ENCODE peak calls at places on chromosomes 5 and 9, in six cellular contexts. K is heart right ventricle; R is T-helper 1 cell; S is activated CD8-positive, alpha-beta memory T cell treated with anti-CD3 and anti-CD28 coated beads for 4 hours; C is CD8-positive, alpha-beta T cell; D is SK-N-SH. E is an unnamed sample.

GRCh38 chr5:158754018-158754514 is 345.6 kb downstream of the EBF1 start:
- DNase-seq in K (no peak), R (no peak), S (no peak), C (no peak), D (no peak), E (no peak)

GRCh38 chr9:21995652-21996275 is 1.2 kb downstream of the CDKN2B-AS1 start:
- DNase-seq in K (peak; percentile 26), R (no peak), S (no peak), C (no peak), D (peak; percentile 68), E (no peak)

GRCh38 chr5:77379558-77380061 is 112.5 kb downstream of the WDR41 start:
- DNase-seq in K (no peak), R (no peak), S (no peak), C (no peak), D (no peak), E (no peak)

GRCh38 chr5:6448622-6449464 is at the start of gene UBE2QL1:
- DNase-seq in K (no peak), R (no peak), S (no peak), C (no peak), D (peak; percentile 74), E (no peak)

GRCh38 chr9:107983191-107983603 is 493.6 kb upstream of the KLF4 start:
- DNase-seq in K (no peak), R (no peak), S (no peak), C (no peak), D (no peak), E (no peak)

GRCh38 chr5:5629579-5629978 is 207.1 kb downstream of the ICE1 start:
- DNase-seq in K (no peak), R (no peak), S (no peak), C (no peak), D (no peak), E (no peak)

GRCh38 chr9:114288233-114289051 is 34.5 kb upstream of the ORM1 start:
- DNase-seq in K (no peak), R (no peak), S (no peak), C (no peak), D (no peak), E (no peak)

GRCh38 chr9:131884222-131884621 is 144.3 kb upstream of the RAPGEF1 start:
- DNase-seq in K (no peak), R (no peak), S (no peak), C (no peak), D (no peak), E (no peak)

GRCh38 chr5:41925555-41925946 is 470 bp downstream of the FBXO4 start:
- DNase-seq in K (peak; percentile 42), R (no peak), S (no peak), C (no peak), D (no peak), E (no peak)

GRCh38 chr5:4994994-4995393 is 145.1 kb upstream of the ADAMTS16 start:
- DNase-seq in K (no peak), R (no peak), S (no peak), C (no peak), D (no peak), E (no peak)

GRCh38 chr9:101388507-101388993 is 3.7 kb upstream of the BAAT start:
- DNase-seq in K (no peak), R (no peak), S (no peak), C (no peak), D (no peak), E (no peak)

GRCh38 chr5:150294551-150295071 is 5.0 kb upstream of the CAMK2A start:
- DNase-seq in K (no peak), R (no peak), S (no peak), C (no peak), D (no peak), E (no peak)

GRCh38 chr5:50807661-50808060 is 141.2 kb downstream of the PARP8 start:
- DNase-seq in K (no peak), R (no peak), S (no peak), C (no peak), D (no peak), E (no peak)

GRCh38 chr9:26477963-26478362 is 414.6 kb downstream of the CAAP1 start:
- DNase-seq in K (no peak), R (no peak), S (no peak), C (no peak), D (no peak), E (no peak)

GRCh38 chr5:146633273-146633672 is 117.3 kb upstream of the GPR151 start:
- DNase-seq in K (no peak), R (no peak), S (no peak), C (no peak), D (no peak), E (no peak)

GRCh38 chr9:110287289-110287680 is 31.0 kb upstream of the TXN start:
- DNase-seq in K (no peak), R (no peak), S (no peak), C (no peak), D (no peak), E (no peak)

E was measured in T-helper 9 cell.